ENCODE peak calls at places on chromosomes 4 and X, in seven cellular contexts. J is breast epithelium, L is GM12891, T is GM12892, U is HepG2, W is GM23338, G is stomach. Q is an unnamed sample.

GRCh38 chr4:57342406-57342805 is 232.2 kb upstream of the IGFBP7 start:
- DNase-seq in J (no peak), L (no peak), T (no peak), U (no peak), W (no peak), G (no peak), Q (no peak)

GRCh38 chr4:23333556-23333945 is 556.3 kb downstream of the PPARGC1A start:
- DNase-seq in J (no peak), L (no peak), T (no peak), U (no peak), W (no peak), G (no peak), Q (no peak)

GRCh38 chrX:149618871-149619270 is 12.7 kb downstream of the TMEM185A start:
- DNase-seq in J (no peak), L (no peak), T (no peak), U (no peak), W (no peak), G (no peak), Q (no peak)

GRCh38 chr4:74365761-74366160 is 816 bp downstream of the EREG start:
- DNase-seq in J (no peak), L (no peak), T (no peak), U (no peak), W (peak), G (peak), Q (no peak)

GRCh38 chr4:17502764-17503163 is 9.1 kb downstream of the QDPR start:
- DNase-seq in J (no peak), L (no peak), T (no peak), U (no peak), W (no peak), G (no peak), Q (no peak)

GRCh38 chr4:86338521-86338920 is 21.3 kb downstream of the MAPK10 start:
- DNase-seq in J (no peak), L (no peak), T (no peak), U (no peak), W (no peak), G (no peak), Q (no peak)

GRCh38 chr4:85595098-85595775 is 120.3 kb downstream of the ARHGAP24 start:
- DNase-seq in J (no peak), L (no peak), T (no peak), U (no peak), W (no peak), G (no peak), Q (no peak)

GRCh38 chr4:3700223-3700622 is 66.0 kb upstream of the ADRA2C start:
- DNase-seq in J (no peak), L (no peak), T (no peak), U (no peak), W (no peak), G (no peak), Q (peak)

GRCh38 chr4:54213812-54214211 is 15.3 kb upstream of the PDGFRA start:
- DNase-seq in J (no peak), L (no peak), T (no peak), U (no peak), W (no peak), G (peak), Q (no peak)

GRCh38 chrX:150775569-150776350 is 82.6 kb downstream of the MTMR1 start:
- DNase-seq in J (no peak), L (no peak), T (no peak), U (no peak), W (no peak), G (no peak), Q (no peak)

DNA sequence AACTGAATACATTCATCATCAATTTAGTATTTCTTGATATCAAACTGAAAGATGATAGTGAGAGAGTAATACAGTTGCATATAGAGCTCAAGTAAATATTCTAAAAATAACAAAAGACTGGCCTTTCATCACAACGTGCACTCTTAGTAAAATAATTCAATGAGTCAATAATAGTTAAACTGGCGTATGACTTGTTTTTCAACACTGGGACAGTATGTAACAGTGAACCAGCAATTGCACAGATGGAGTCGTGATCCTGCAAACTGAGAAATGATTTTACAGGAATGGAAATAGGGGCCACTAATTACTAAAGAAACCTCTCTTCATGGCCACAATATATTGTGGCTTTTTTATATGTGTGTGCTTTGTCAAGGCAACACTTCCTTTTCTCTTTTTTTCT is 137.4 kb downstream of the SLC4A4 start:
- DNase-seq in J (no peak), L (no peak), T (no peak), U (no peak), W (no peak), G (no peak), Q (no peak)
- TF ChIP-seq POLR2AphosphoS5 in J (no peak), L (no peak), T (no peak), U (no peak), W (no peak), G (no peak), Q (no peak)

GRCh38 chr4:12411072-12411471 is 982.4 kb upstream of the HS3ST1 start:
- DNase-seq in J (no peak), L (no peak), T (no peak), U (no peak), W (no peak), G (no peak), Q (no peak)
- TF ChIP-seq POLR2AphosphoS5 in J (no peak), L (no peak), T (no peak), U (no peak), W (no peak), G (no peak), Q (no peak)

GRCh38 chr4:173038192-173038896 is 130.3 kb upstream of the GALNT7 start:
- DNase-seq in J (no peak), L (no peak), T (no peak), U (no peak), W (peak), G (no peak), Q (no peak)
- TF ChIP-seq POLR2AphosphoS5 in J (no peak), L (no peak), T (no peak), U (no peak), W (no peak), G (no peak), Q (no peak)

DNA sequence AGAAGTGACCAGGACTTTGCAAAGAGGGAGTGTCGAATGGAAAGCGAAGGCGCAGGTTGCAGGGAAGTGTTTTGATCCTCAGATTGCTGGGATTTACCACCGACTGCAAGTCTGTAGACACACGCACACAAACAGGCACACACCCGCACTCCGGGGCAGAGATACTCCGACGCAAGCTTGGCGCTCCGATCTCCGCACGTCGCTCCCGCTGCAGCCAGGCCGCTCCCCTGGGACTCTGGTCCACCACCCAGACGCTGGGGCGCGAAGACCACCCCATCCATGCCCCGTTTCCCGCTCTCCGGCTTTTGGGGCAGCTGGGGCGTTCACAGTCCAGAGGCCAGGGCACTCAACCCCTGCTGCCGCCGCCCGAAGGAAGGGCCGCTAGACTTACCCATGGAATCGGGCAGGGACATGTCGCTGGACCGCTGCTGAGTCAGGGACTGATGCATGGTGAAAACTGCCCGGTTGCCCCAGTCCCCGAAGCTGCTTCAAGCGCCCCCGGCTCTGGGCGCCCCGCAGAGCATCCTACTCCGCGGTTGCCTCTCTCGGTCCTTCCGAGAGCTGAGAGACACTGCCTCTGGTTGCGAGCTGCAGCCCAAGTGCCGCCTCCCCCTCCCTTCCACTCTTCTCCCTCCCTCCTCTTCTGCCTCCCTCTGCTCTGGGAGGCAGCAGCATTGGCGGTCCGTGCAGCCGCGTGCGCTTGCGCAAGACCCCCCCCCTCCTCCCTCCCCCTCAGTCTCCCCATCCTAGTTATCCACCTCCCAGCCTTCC is at the start of gene TMEM255A:
- DNase-seq in J (no peak), L (no peak), T (no peak), U (no peak), W (peak), G (no peak), Q (peak)
- TF ChIP-seq POLR2AphosphoS5 in J (no peak), L (no peak), T (no peak), U (no peak), W (no peak), G (no peak), Q (no peak)

GRCh38 chr4:7648813-7649395 is 214.2 kb upstream of the PSAPL1 start:
- DNase-seq in J (no peak), L (no peak), T (no peak), U (no peak), W (no peak), G (no peak), Q (no peak)

GRCh38 chr4:7649411-7649740 is 214.6 kb upstream of the PSAPL1 start:
- DNase-seq in J (no peak), L (no peak), T (no peak), U (no peak), W (no peak), G (no peak), Q (no peak)

GRCh38 chr4:7646384-7647061 is 211.8 kb upstream of the PSAPL1 start:
- DNase-seq in J (no peak), L (no peak), T (no peak), U (peak), W (no peak), G (no peak), Q (no peak)

GRCh38 chr4:7647211-7647931 is 212.6 kb upstream of the PSAPL1 start:
- DNase-seq in J (no peak), L (no peak), T (no peak), U (no peak), W (no peak), G (no peak), Q (no peak)

DNA sequence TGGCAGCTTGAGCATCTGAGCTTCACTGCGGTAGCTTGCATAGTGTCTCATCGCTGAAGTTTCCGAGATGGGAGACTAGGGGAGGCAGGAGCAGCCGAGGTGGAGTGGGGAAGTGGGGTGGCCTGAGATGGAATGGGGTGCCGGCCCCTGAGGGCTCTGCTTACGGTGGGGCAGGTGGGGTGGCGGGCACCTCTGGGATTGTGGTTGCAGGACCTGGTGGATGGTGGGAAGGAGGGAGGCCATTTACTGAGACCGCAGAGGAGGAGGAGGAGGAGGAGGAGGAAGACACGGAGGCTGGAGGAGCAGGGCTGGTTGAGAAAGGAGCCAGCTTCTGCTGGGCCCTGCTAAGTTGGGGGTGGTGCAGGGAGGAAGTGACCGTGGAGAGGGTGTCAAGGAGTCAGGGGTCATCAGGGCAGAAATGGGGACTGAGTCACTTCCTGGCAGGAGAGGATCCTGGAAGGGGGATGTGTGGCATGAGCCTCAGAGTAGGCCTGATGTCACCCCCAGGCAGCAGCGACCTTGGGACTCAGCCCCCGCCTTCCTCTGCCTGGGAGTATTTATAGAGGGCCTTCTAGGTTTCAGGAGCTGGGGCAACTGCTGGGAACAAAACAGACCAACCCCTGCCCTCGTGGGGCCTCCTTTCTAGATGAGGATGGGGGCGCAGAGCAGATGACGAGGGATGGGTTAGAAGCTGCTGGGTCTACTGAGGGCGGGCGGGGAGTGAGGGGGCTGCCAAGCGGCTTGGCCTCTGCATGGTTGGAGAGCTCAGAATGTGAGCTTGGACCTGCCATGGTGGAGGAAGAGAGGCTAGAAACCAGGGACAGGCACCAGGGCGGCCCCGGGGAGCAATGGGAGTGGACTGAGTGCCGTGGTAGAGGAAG is 213.4 kb upstream of the PSAPL1 start:
- DNase-seq in J (no peak), L (no peak), T (no peak), U (peak), W (no peak), G (no peak), Q (no peak)
- TF ChIP-seq POLR2AphosphoS5 in J (no peak), L (no peak), T (no peak), U (no peak), W (no peak), G (no peak), Q (no peak)

GRCh38 chrX:19212037-19212436 is 89.8 kb upstream of the ADGRG2 start:
- DNase-seq in J (no peak), L (no peak), T (no peak), U (no peak), W (no peak), G (no peak), Q (no peak)
- TF ChIP-seq POLR2AphosphoS5 in J (no peak), L (no peak), T (no peak), U (no peak), W (no peak), G (no peak), Q (no peak)

DNA sequence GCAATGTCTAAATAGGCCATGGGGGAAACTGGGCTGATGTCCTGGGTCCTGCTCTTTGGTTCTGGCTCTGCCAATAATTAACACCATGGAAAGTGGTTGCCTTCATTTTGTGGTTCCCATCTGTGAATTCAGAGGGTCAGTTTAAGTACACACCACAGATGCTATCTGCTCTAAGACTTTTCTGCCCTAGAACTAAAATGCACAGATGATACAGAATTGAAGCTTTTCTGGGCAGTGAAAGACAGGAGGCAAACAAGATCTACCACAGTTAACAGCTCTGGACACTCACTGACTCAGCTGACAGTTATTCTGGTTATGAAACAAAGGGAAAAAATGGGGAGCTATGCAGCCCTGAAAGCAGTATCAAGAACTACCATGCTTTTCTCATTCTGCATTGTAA is 37.3 kb downstream of the APBB2 start:
- DNase-seq in J (no peak), L (no peak), T (no peak), U (peak), W (no peak), G (no peak), Q (no peak)
- TF ChIP-seq POLR2AphosphoS5 in J (no peak), L (no peak), T (no peak), U (no peak), W (no peak), G (no peak), Q (no peak)

GRCh38 chr4:129326810-129327209 is 230.9 kb downstream of the C4orf33 start:
- DNase-seq in J (no peak), L (no peak), T (no peak), U (no peak), W (no peak), G (no peak), Q (no peak)
- TF ChIP-seq POLR2AphosphoS5 in J (no peak), L (no peak), T (no peak), U (no peak), W (no peak), G (no peak), Q (no peak)